ENCODE peak calls at places on chromosome 4, in five cellular contexts. K, E, G, J and N are unnamed samples.

GRCh38 chr4:137956256-137956655 is 285.9 kb downstream of the SLC7A11 start:
- DNase-seq in K (no peak), E (no peak), G (no peak), J (no peak), N (no peak)

GRCh38 chr4:76276813-76277212 is 25.3 kb downstream of the FAM47E start:
- DNase-seq in K (no peak), E (no peak), G (no peak), J (no peak), N (no peak)

GRCh38 chr4:145531193-145531592 is 49.5 kb downstream of the SMAD1 start:
- DNase-seq in K (no peak), E (no peak), G (peak), J (no peak), N (no peak)

GRCh38 chr4:76341063-76341462 is 34.5 kb downstream of the STBD1 start:
- DNase-seq in K (peak), E (no peak), G (no peak), J (no peak), N (no peak)

GRCh38 chr4:183256756-183257385 is 63.2 kb downstream of the CLDN22 start:
- DNase-seq in K (no peak), E (peak), G (no peak), J (peak), N (peak)

GRCh38 chr4:186942745-186943606 is 219.3 kb upstream of the FAT1 start:
- DNase-seq in K (no peak), E (no peak), G (no peak), J (no peak), N (no peak)

GRCh38 chr4:54784188-54784671 is 126.5 kb downstream of the KIT start:
- DNase-seq in K (peak), E (no peak), G (no peak), J (no peak), N (no peak)

GRCh38 chr4:156583265-156583664 is 388.3 kb downstream of the PDGFC start:
- DNase-seq in K (no peak), E (no peak), G (no peak), J (no peak), N (no peak)

GRCh38 chr4:183504930-183505555 is at the start of gene ING2:
- DNase-seq in K (peak), E (no peak), G (peak), J (no peak), N (peak)

GRCh38 chr4:184506527-184507121 is 32.3 kb upstream of the IRF2 start:
- DNase-seq in K (no peak), E (no peak), G (no peak), J (no peak), N (no peak)

GRCh38 chr4:53116959-53117358 is 248.9 kb downstream of the SCFD2 start:
- DNase-seq in K (no peak), E (no peak), G (no peak), J (no peak), N (no peak)

GRCh38 chr4:120769227-120769626 is 153.3 kb downstream of the PRDM5 start:
- DNase-seq in K (peak), E (no peak), G (no peak), J (no peak), N (no peak)

GRCh38 chr4:78520808-78521226 is 30.8 kb upstream of the ANXA3 start:
- DNase-seq in K (peak), E (no peak), G (no peak), J (no peak), N (no peak)

GRCh38 chr4:147927377-147928137 is 195.7 kb downstream of the ARHGAP10 start:
- DNase-seq in K (no peak), E (no peak), G (no peak), J (no peak), N (no peak)

GRCh38 chr4:137122876-137123275 is 409.4 kb downstream of the PCDH18 start:
- DNase-seq in K (no peak), E (no peak), G (no peak), J (no peak), N (no peak)

GRCh38 chr4:95522682-95523410 is 25.9 kb downstream of the UNC5C start:
- DNase-seq in K (no peak), E (no peak), G (no peak), J (no peak), N (no peak)

GRCh38 chr4:1053080-1053661 is 41.7 kb downstream of the FGFRL1 start:
- DNase-seq in K (peak), E (no peak), G (peak), J (no peak), N (no peak)

GRCh38 chr4:169124661-169125060 is 114.6 kb upstream of the CBR4 start:
- DNase-seq in K (no peak), E (no peak), G (no peak), J (no peak), N (no peak)

GRCh38 chr4:147326581-147326980 is 154.3 kb upstream of the EDNRA start:
- DNase-seq in K (peak), E (no peak), G (no peak), J (no peak), N (no peak)

GRCh38 chr4:174435981-174436776 is 86.1 kb downstream of the HPGD start:
- DNase-seq in K (no peak), E (no peak), G (no peak), J (no peak), N (no peak)

GRCh38 chr4:151990201-151990600 is 229.4 kb upstream of the GATB start:
- DNase-seq in K (no peak), E (no peak), G (no peak), J (no peak), N (no peak)

GRCh38 chr4:185479507-185479971 is 8.0 kb upstream of the CCDC110 start:
- DNase-seq in K (no peak), E (no peak), G (no peak), J (no peak), N (no peak)

GRCh38 chr4:165635261-165635838 is 237.7 kb upstream of the TLL1 start:
- DNase-seq in K (no peak), E (no peak), G (no peak), J (no peak), N (no peak)

GRCh38 chr4:145061325-145061920 is 36.6 kb downstream of the ANAPC10 start:
- DNase-seq in K (no peak), E (no peak), G (no peak), J (no peak), N (no peak)

GRCh38 chr4:22238742-22239141 is 277.1 kb downstream of the ADGRA3 start:
- DNase-seq in K (no peak), E (no peak), G (no peak), J (peak), N (no peak)

GRCh38 chr4:157700898-157701694 is 471.7 kb downstream of the GASK1B start:
- DNase-seq in K (no peak), E (no peak), G (no peak), J (no peak), N (no peak)

GRCh38 chr4:44210750-44211149 is 237.9 kb downstream of the KCTD8 start:
- DNase-seq in K (no peak), E (no peak), G (no peak), J (no peak), N (no peak)

GRCh38 chr4:94447754-94448411 is 3.9 kb upstream of the PDLIM5 start:
- DNase-seq in K (no peak), E (no peak), G (no peak), J (no peak), N (no peak)